ENCODE peak calls at places on chromosomes 5 and 9, in seven cellular contexts. P is left ventricle myocardium inferior; Q is trophoblast cell; D is heart left ventricle; N is effector memory CD4-positive, alpha-beta T cell; A is tibial nerve; E is astrocyte of the spinal cord. F is an unnamed sample.

GRCh38 chr9:136409557-136410455 is 608 bp downstream of the ENTR1 start:
- DNase-seq in E (no peak), A (no peak), Q (peak; percentile 31), P (no peak), D (peak; percentile 70), N (no peak), F (peak; percentile 47)

GRCh38 chr5:60092671-60093422 is 199.3 kb upstream of the PDE4D start:
- DNase-seq in N (no peak), D (no peak), E (peak; percentile 81), P (no peak), Q (peak; percentile 74), A (no peak), F (peak; percentile 90)

GRCh38 chr9:82354260-82354659 is 365.7 kb downstream of the SPATA31D1 start:
- DNase-seq in E (peak; percentile 91), A (no peak), P (no peak), Q (no peak), D (no peak), N (no peak), F (peak; percentile 97)

GRCh38 chr5:136666970-136667620 is 301.8 kb upstream of the TRPC7 start:
- DNase-seq in P (no peak), Q (no peak), A (no peak), N (no peak), E (no peak), D (no peak), F (no peak)

GRCh38 chr5:1217596-1218206 is 7.5 kb upstream of the SLC6A18 start:
- DNase-seq in Q (no peak), D (no peak), A (no peak), P (no peak), N (no peak), E (no peak), F (no peak)

GRCh38 chr9:98999152-98999525 is 55.4 kb downstream of the COL15A1 start:
- DNase-seq in Q (no peak), D (no peak), N (no peak), E (no peak), P (no peak), A (no peak), F (no peak)

GRCh38 chr9:137199411-137200121 is 975 bp downstream of the TPRN start:
- DNase-seq in P (no peak), E (peak; percentile 19), D (no peak), Q (no peak), A (no peak), N (no peak), F (no peak)

GRCh38 chr5:67234671-67235176 is 38.1 kb upstream of the CD180 start:
- DNase-seq in N (no peak), Q (no peak), D (no peak), A (peak; percentile 66), E (peak; percentile 96), P (peak; percentile 40), F (peak; percentile 40)

GRCh38 chr5:166576323-166576722 is 1715.1 kb upstream of the WWC1 start:
- DNase-seq in N (no peak), E (no peak), D (no peak), A (no peak), P (no peak), Q (no peak), F (no peak)

GRCh38 chr5:154793599-154794524 is 38.7 kb downstream of the LARP1 start:
- DNase-seq in P (no peak), N (no peak), E (peak; percentile 19), A (no peak), D (no peak), Q (peak; percentile 58), F (no peak)

GRCh38 chr5:133843911-133844310 is 124.5 kb downstream of the C5orf15 start:
- DNase-seq in D (no peak), A (no peak), P (no peak), E (no peak), N (no peak), Q (no peak), F (no peak)

GRCh38 chr5:115840825-115841224 is 540 bp downstream of the ATG12 start:
- DNase-seq in P (no peak), N (no peak), Q (peak; percentile 31), A (no peak), E (no peak), D (no peak), F (no peak)

GRCh38 chr9:135963338-135963737 is 2.2 kb upstream of the UBAC1 start:
- DNase-seq in D (no peak), Q (no peak), E (no peak), A (no peak), N (no peak), P (no peak), F (no peak)

GRCh38 chr5:172280937-172281336 is 2.6 kb downstream of the UBTD2 start:
- DNase-seq in D (no peak), N (no peak), A (no peak), P (no peak), Q (no peak), E (peak; percentile 60), F (no peak)

GRCh38 chr9:37382161-37382981 is 40.1 kb upstream of the GRHPR start:
- DNase-seq in Q (no peak), E (no peak), D (no peak), A (no peak), N (no peak), P (no peak), F (no peak)

GRCh38 chr9:106479679-106480078 is 383.3 kb upstream of the ZNF462 start:
- DNase-seq in N (no peak), Q (no peak), A (no peak), D (no peak), E (peak; percentile 25), P (no peak), F (peak; percentile 87)

GRCh38 chr5:14062178-14062577 is 81.0 kb upstream of the TRIO start:
- DNase-seq in A (no peak), N (no peak), E (peak; percentile 51), P (no peak), Q (no peak), D (no peak), F (no peak)

GRCh38 chr9:16870606-16871357 is at the start of gene BNC2:
- DNase-seq in D (peak; percentile 75), P (peak; percentile 49), N (no peak), E (peak; percentile 70), Q (peak; percentile 47), A (peak; percentile 36), F (no peak)

GRCh38 chr9:16869961-16870605 is 387 bp downstream of the BNC2 start:
- DNase-seq in D (peak; percentile 64), A (no peak), Q (no peak), N (no peak), E (peak; percentile 7), P (no peak), F (no peak)

GRCh38 chr9:16868706-16869105 is 1.8 kb downstream of the BNC2 start:
- DNase-seq in D (no peak), E (peak; percentile 47), P (no peak), Q (no peak), N (no peak), A (no peak), F (no peak)

GRCh38 chr9:16867571-16868311 is 2.7 kb downstream of the BNC2 start:
- DNase-seq in Q (peak; percentile 88), P (no peak), A (peak; percentile 38), N (no peak), E (peak; percentile 76), D (no peak), F (peak; percentile 32)

GRCh38 chr9:16869140-16869903 is 1.1 kb downstream of the BNC2 start:
- DNase-seq in E (peak; percentile 58), Q (no peak), N (no peak), D (no peak), A (peak; percentile 34), P (no peak), F (no peak)
- H3K4me3 ChIP-seq in E (peak overlapping the region; percentile 54), Q (peak overlapping the region; percentile 91), N (no peak overlapping the region), D (peak overlapping the region; percentile 77), A (peak overlapping the region; percentile 59), P (peak overlapping the region; percentile 73), F (no peak overlapping the region)

GRCh38 chr9:88777498-88778312 is 213.6 kb upstream of the S1PR3 start:
- DNase-seq in N (no peak), E (peak; percentile 84), P (peak; percentile 64), Q (no peak), D (peak; percentile 86), A (no peak), F (peak; percentile 32)
- H3K4me3 ChIP-seq in N (no peak overlapping the region), E (no peak overlapping the region), P (no peak overlapping the region), Q (no peak overlapping the region), D (no peak overlapping the region), A (no peak overlapping the region), F (no peak overlapping the region)

DNA sequence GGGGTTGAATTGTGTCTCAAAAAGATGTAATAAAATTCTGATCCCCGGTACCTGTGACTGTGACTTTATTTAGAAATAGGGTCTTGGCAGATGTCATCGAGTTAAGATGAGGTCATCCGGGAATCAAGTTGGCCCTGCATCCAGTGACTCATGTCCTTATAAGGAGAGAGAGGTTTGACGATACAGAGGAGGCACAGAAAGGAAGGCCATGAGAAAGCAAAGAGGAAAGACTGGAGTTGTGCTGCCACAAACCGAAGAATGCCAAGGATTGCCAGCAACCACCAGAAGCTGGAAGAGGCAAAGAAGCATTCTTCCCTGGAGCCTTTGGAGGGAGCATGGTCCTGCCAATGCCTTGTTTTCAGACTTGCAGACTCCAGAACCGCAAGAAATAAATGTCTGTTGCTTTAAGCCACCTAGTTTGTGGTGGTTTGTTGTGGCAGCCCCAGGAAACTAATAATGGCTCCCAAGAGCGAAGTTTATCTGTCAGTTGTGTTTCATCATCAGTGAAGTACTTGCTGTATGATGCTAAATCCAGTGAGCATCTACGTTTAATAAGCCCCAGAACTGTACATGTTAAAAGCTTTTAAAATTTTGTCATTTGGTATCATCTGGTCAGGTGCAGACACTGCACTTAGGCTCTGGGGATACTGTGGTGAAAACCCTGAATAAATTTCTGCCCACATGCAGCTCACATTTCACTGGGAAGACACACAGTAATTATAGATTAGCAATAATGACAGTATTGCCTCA is 114.8 kb downstream of the TLE4 start:
- DNase-seq in N (no peak), A (no peak), E (peak; percentile 96), Q (no peak), P (no peak), D (no peak), F (peak; percentile 54)
- H3K4me3 ChIP-seq in N (no peak overlapping the region), A (no peak overlapping the region), E (no peak overlapping the region), Q (no peak overlapping the region), P (no peak overlapping the region), D (no peak overlapping the region), F (no peak overlapping the region)

DNA sequence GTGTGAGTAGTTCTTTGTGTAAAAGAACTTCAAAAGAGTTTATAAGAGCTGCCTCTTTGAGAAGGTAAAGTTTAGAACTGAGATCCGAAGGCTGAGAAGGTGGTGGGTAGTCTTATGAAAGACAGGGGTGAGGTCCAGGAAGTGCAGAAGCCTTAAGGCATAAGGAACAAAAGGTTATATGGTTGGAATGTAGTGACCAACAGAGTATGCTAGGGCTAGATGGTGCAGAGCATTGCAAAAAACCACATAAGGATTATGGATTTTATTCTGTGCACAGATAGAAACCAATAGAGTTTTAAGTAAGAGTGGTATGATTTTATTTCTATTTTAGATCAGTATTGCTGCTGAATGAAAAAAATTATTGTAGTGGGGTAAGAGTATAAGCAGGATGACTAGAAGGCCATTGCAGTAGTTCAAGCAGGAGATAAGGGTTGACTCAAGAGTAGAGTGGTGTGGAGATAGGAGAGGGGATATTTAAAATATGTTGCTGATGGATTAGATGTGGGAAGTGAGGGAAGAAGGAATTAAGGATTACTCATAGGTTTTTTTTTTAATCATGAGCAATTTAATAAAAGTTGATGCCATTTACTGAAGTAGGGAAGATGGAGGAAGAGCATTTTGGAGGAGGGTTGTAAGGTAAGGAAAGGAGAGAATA is 3.7 kb downstream of the RECK start:
- DNase-seq in A (no peak), D (no peak), E (no peak), Q (peak; percentile 74), P (no peak), N (no peak), F (no peak)
- H3K4me3 ChIP-seq in A (no peak overlapping the region), D (no peak overlapping the region), E (no peak overlapping the region), Q (no peak overlapping the region), P (no peak overlapping the region), N (no peak overlapping the region), F (no peak overlapping the region)

F was measured in epithelial cell of esophagus.